ENCODE peak calls at places on chromosomes 16 and 17, in seven cellular contexts. D is esophagus squamous epithelium; F is IMR-90; E is CD8-positive, alpha-beta T cell; J is heart right ventricle; K is keratinocyte; C is esophagus muscularis mucosa. O is an unnamed sample.

GRCh38 chr16:25978227-25978626 is 286.5 kb downstream of the HS3ST4 start:
- DNase-seq in D (no peak), K (no peak), E (no peak), J (no peak), C (no peak), F (no peak), O (no peak)

GRCh38 chr17:66508896-66509843 is 206.8 kb downstream of the PRKCA start:
- DNase-seq in K (peak; percentile 89), J (no peak), D (no peak), C (no peak), E (peak; percentile 8), F (peak; percentile 90), O (no peak)

GRCh38 chr16:69906838-69907301 is 44.3 kb upstream of the CLEC18A start:
- DNase-seq in F (peak; percentile 96), J (no peak), E (no peak), K (no peak), D (no peak), C (no peak), O (no peak)

GRCh38 chr16:53465606-53466290 is 31.5 kb downstream of the RBL2 start:
- DNase-seq in D (no peak), E (no peak), C (no peak), J (no peak), K (no peak), F (peak; percentile 80), O (no peak)

GRCh38 chr17:28907052-28907438 is 4.2 kb upstream of the DHRS13 start:
- DNase-seq in E (no peak), J (no peak), D (no peak), C (no peak), K (no peak), F (no peak), O (no peak)

GRCh38 chr17:17741346-17742023 is 60.2 kb downstream of the RAI1 start:
- DNase-seq in D (no peak), K (no peak), E (no peak), F (no peak), J (no peak), C (no peak), O (no peak)

GRCh38 chr17:49360796-49361128 is 1.3 kb downstream of the ZNF652 start:
- DNase-seq in K (no peak), D (no peak), F (peak; percentile 21), E (no peak), J (no peak), C (no peak), O (no peak)

GRCh38 chr17:8103549-8103948 is 14.8 kb downstream of the ALOXE3 start:
- DNase-seq in E (no peak), K (no peak), J (no peak), C (no peak), D (no peak), F (no peak), O (no peak)

GRCh38 chr17:5631958-5632357 is 47.6 kb upstream of the NLRP1 start:
- DNase-seq in J (no peak), D (no peak), E (no peak), K (no peak), F (no peak), C (no peak), O (no peak)

GRCh38 chr16:57284206-57284951 is at the start of gene PLLP:
- DNase-seq in J (peak; percentile 40), E (peak; percentile 37), C (no peak), K (no peak), D (no peak), F (peak; percentile 8), O (no peak)

GRCh38 chr17:4426499-4427208 is 7.1 kb upstream of the SPNS3 start:
- DNase-seq in C (no peak), K (no peak), J (no peak), F (no peak), D (no peak), E (no peak), O (no peak)

GRCh38 chr17:4427505-4427904 is 6.2 kb upstream of the SPNS3 start:
- DNase-seq in F (no peak), K (no peak), C (no peak), D (no peak), E (no peak), J (no peak), O (no peak)
- TF ChIP-seq CTCF in F (no peak), K (no peak), C (no peak), D (no peak), E (no peak), J (no peak), O (no peak)

GRCh38 chr17:15341385-15341849 is at the start of gene TEKT3:
- DNase-seq in D (no peak), K (no peak), C (peak; percentile 94), J (peak; percentile 88), E (no peak), F (peak; percentile 55), O (peak; percentile 88)
- H3K4me3 ChIP-seq in D (peak within 1 kb of the TSS; percentile 50), K (peak within 1 kb of the TSS; percentile 43), C (peak within 1 kb of the TSS; percentile 57), J (peak within 1 kb of the TSS; percentile 53), E (no peak within 1 kb of the TSS), F (peak within 1 kb of the TSS; percentile 37), O (peak within 1 kb of the TSS; percentile 73)

GRCh38 chr16:83070416-83071199 is 443.8 kb downstream of the CDH13 start:
- DNase-seq in J (no peak), E (no peak), C (no peak), F (no peak), D (no peak), K (no peak), O (no peak)
- TF ChIP-seq CTCF in J (no peak), E (no peak), C (no peak), F (no peak), D (no peak), K (no peak), O (no peak)

GRCh38 chr16:13957197-13958078 is 37.5 kb downstream of the ERCC4 start:
- DNase-seq in J (peak; percentile 51), K (peak; percentile 52), C (no peak), D (no peak), E (no peak), F (peak; percentile 95), O (peak; percentile 67)

GRCh38 chr16:13956635-13957196 is 36.8 kb downstream of the ERCC4 start:
- DNase-seq in J (no peak), K (no peak), D (no peak), E (no peak), C (no peak), F (no peak), O (no peak)

GRCh38 chr16:13961099-13961811 is 41.3 kb downstream of the ERCC4 start:
- DNase-seq in C (no peak), E (no peak), D (no peak), K (no peak), F (peak; percentile 59), J (no peak), O (no peak)

GRCh38 chr16:13959626-13960025 is 39.7 kb downstream of the ERCC4 start:
- DNase-seq in D (no peak), C (no peak), K (peak; percentile 11), F (no peak), J (no peak), E (no peak), O (no peak)

DNA sequence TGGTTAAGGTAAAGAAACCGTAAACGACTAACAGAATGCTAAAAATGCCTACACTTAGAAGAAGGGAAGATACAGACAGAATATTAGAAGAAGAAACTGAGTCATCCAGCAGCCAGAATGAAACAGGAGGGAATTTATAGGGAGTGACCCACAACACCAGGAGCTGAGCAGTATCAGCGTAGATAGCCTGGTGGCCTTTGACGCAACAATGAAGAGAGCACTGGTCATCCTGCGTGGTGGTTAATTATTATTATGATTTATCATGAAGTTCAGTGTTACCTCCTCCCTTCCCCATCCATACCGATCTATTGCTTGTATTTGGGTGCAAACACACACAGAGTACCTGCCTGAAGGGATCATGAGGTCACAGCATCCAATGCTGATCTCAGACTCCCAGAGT is 38.5 kb downstream of the ERCC4 start:
- DNase-seq in K (no peak), F (no peak), J (no peak), E (no peak), C (no peak), D (no peak), O (no peak)
- H3K4me3 ChIP-seq in K (no peak overlapping the region), F (no peak overlapping the region), J (no peak overlapping the region), E (no peak overlapping the region), C (no peak overlapping the region), D (no peak overlapping the region), O (no peak overlapping the region)

GRCh38 chr17:75430159-75430748 is 24.8 kb upstream of the GRB2 start:
- DNase-seq in J (no peak), E (no peak), F (peak; percentile 55), C (no peak), K (no peak), D (no peak), O (no peak)
- TF ChIP-seq CTCF in J (no peak), E (no peak), F (no peak), C (peak; percentile 13), K (no peak), D (no peak), O (no peak)

GRCh38 chr16:75152635-75153034 is 4.3 kb downstream of the ZFP1 start:
- DNase-seq in E (no peak), D (no peak), C (no peak), K (no peak), J (no peak), F (no peak), O (no peak)

GRCh38 chr16:75151798-75152197 is 3.5 kb downstream of the ZFP1 start:
- DNase-seq in C (no peak), J (no peak), F (no peak), D (no peak), K (no peak), E (no peak), O (no peak)

GRCh38 chr16:75148311-75149195 is at the start of gene ZFP1:
- DNase-seq in J (peak; percentile 96), K (peak; percentile 28), F (peak; percentile 88), C (peak; percentile 98), E (peak; percentile 96), D (peak; percentile 67), O (peak; percentile 98)

GRCh38 chr16:75147968-75148310 is 385 bp upstream of the ZFP1 start:
- DNase-seq in E (no peak), F (no peak), D (no peak), J (no peak), C (no peak), K (no peak), O (no peak)
- H3K4me3 ChIP-seq in E (peak overlapping the region; percentile 100), F (no peak overlapping the region), D (peak overlapping the region; percentile 83), J (peak overlapping the region; percentile 90), C (peak overlapping the region; percentile 100), K (peak overlapping the region; percentile 95), O (peak overlapping the region; percentile 100)

GRCh38 chr16:72182976-72183375 is 11.0 kb upstream of the PMFBP1 start:
- DNase-seq in D (no peak), E (no peak), K (no peak), J (no peak), C (no peak), F (no peak), O (no peak)
- TF ChIP-seq CTCF in D (no peak), E (no peak), K (no peak), J (no peak), C (no peak), F (no peak), O (no peak)

O was measured in psoas muscle.